ENCODE peak calls at places on chromosomes 11 and 22, in five cellular contexts. U, N, C, V and O are unnamed samples.
A peak's percentile ranks its signal among the peaks of the same experiment; 100 is the strongest.

GRCh38 chr11:99424313-99425084 is 403.8 kb downstream of the CNTN5 start:
- DNase-seq in U (no peak), N (no peak), C (no peak), V (no peak), O (no peak)

GRCh38 chr11:69700278-69701140 is 3.3 kb downstream of the FGF19 start:
- DNase-seq in U (peak; percentile 54), N (peak; percentile 91), C (peak; percentile 82), V (no peak), O (peak; percentile 89)

GRCh38 chr11:42170601-42171000 is 711.1 kb upstream of the LRRC4C start:
- DNase-seq in U (no peak), N (no peak), C (no peak), V (no peak), O (no peak)

GRCh38 chr11:13963949-13964770 is 1.6 kb downstream of the SPON1 start:
- DNase-seq in U (peak; percentile 27), N (no peak), C (peak; percentile 82), V (no peak), O (no peak)

GRCh38 chr11:279966-280761 is 2.0 kb downstream of the NLRP6 start:
- DNase-seq in U (no peak), N (no peak), C (no peak), V (no peak), O (peak; percentile 20)

GRCh38 chr11:69138265-69138664 is 17.5 kb upstream of the SMIM38 start:
- DNase-seq in U (no peak), N (no peak), C (no peak), V (no peak), O (no peak)

GRCh38 chr22:24535348-24535747 is 19.6 kb downstream of the GUCD1 start:
- DNase-seq in U (no peak), N (no peak), C (no peak), V (no peak), O (no peak)

GRCh38 chr11:125330462-125331325 is 165.4 kb downstream of the FEZ1 start:
- DNase-seq in U (no peak), N (no peak), C (peak; percentile 25), V (no peak), O (no peak)

GRCh38 chr11:67558084-67558772 is 25.4 kb upstream of the GSTP1 start:
- DNase-seq in U (no peak), N (no peak), C (peak; percentile 90), V (no peak), O (no peak)

GRCh38 chr11:11499300-11499699 is 122.5 kb downstream of the GALNT18 start:
- DNase-seq in U (no peak), N (no peak), C (no peak), V (no peak), O (no peak)